ENCODE peak calls at places on chromosomes 6 and 20, in six cellular contexts. O is ovary, S is heart left ventricle, I is stomach, Y is adrenal gland, Z is prostate gland. F is an unnamed sample. For H3K9me3, the result is how much of the 10 kb centered on the place peaks cover.

GRCh38 chr6:6932341-6932740 is 175.4 kb upstream of the RREB1 start:
- DNase-seq in Z (no peak), O (no peak), S (no peak), Y (no peak), I (no peak), F (no peak)

GRCh38 chr6:38110407-38111025 is 291.0 kb downstream of the ZFAND3 start:
- DNase-seq in S (no peak), I (no peak), Y (no peak), Z (no peak), O (no peak), F (no peak)

GRCh38 chr6:64694356-64694755 is 1012.7 kb downstream of the EYS start:
- DNase-seq in S (no peak), I (no peak), O (no peak), Y (no peak), Z (no peak), F (no peak)

GRCh38 chr20:24660651-24661050 is 191.2 kb downstream of the SYNDIG1 start:
- DNase-seq in O (no peak), Z (no peak), I (no peak), S (no peak), Y (no peak), F (no peak)

GRCh38 chr6:43009124-43009523 is 4.6 kb downstream of the MEA1 start:
- DNase-seq in I (peak), S (no peak), Y (peak), O (no peak), Z (peak), F (no peak)

GRCh38 chr20:14214046-14214445 is 123.4 kb downstream of the FLRT3 start:
- DNase-seq in I (no peak), Y (no peak), S (no peak), O (no peak), Z (no peak), F (no peak)

GRCh38 chr20:15802020-15802419 is 771.2 kb downstream of the KIF16B start:
- DNase-seq in Z (no peak), S (no peak), Y (no peak), O (no peak), I (no peak), F (no peak)

GRCh38 chr6:137451926-137452325 is 42.3 kb downstream of the OLIG3 start:
- DNase-seq in S (no peak), Y (no peak), Z (no peak), I (no peak), O (no peak), F (no peak)

GRCh38 chr6:15207923-15208322 is 37.9 kb upstream of the JARID2 start:
- DNase-seq in Y (no peak), O (no peak), Z (no peak), I (no peak), S (no peak), F (no peak)

GRCh38 chr6:126302191-126302590 is 37.7 kb upstream of the CENPW start:
- DNase-seq in S (no peak), O (no peak), Y (no peak), Z (no peak), I (no peak), F (no peak)

GRCh38 chr6:151651639-151652038 is 155.8 kb upstream of the ESR1 start:
- DNase-seq in Y (no peak), Z (no peak), O (no peak), I (no peak), S (no peak), F (no peak)

GRCh38 chr6:152948150-152948768 is 34.6 kb downstream of the FBXO5 start:
- DNase-seq in O (no peak), S (no peak), Y (no peak), Z (no peak), I (no peak), F (no peak)

GRCh38 chr6:136920858-136921520 is 1.1 kb upstream of the SLC35D3 start:
- DNase-seq in I (no peak), S (no peak), O (no peak), Z (no peak), Y (no peak), F (no peak)

GRCh38 chr6:142568857-142569597 is 267.2 kb downstream of the ADGRG6 start:
- DNase-seq in S (no peak), O (no peak), I (no peak), Y (no peak), Z (no peak), F (no peak)

GRCh38 chr20:47262365-47263013 is 94.0 kb downstream of the ZMYND8 start:
- DNase-seq in S (no peak), Y (no peak), O (no peak), Z (no peak), I (no peak), F (no peak)

GRCh38 chr6:38696345-38696744 is 6.6 kb downstream of the GLO1 start:
- DNase-seq in Z (no peak), S (no peak), I (no peak), O (no peak), Y (no peak), F (no peak)

GRCh38 chr6:69835414-69836179 is 30.8 kb upstream of the COL19A1 start:
- DNase-seq in Y (peak), S (no peak), Z (peak), I (no peak), O (no peak), F (no peak)

GRCh38 chr6:144639654-144640053 is 354.5 kb downstream of the UTRN start:
- DNase-seq in Y (no peak), S (no peak), I (no peak), O (no peak), Z (no peak), F (no peak)

GRCh38 chr6:144635051-144635450 is 349.9 kb downstream of the UTRN start:
- DNase-seq in O (no peak), Z (no peak), S (no peak), I (no peak), Y (no peak), F (no peak)

GRCh38 chr6:144633886-144634285 is 348.8 kb downstream of the UTRN start:
- DNase-seq in Y (no peak), Z (no peak), O (no peak), S (no peak), I (no peak), F (no peak)

GRCh38 chr6:144634371-144634770 is 349.2 kb downstream of the UTRN start:
- DNase-seq in I (no peak), S (no peak), Y (no peak), Z (no peak), O (no peak), F (no peak)

DNA sequence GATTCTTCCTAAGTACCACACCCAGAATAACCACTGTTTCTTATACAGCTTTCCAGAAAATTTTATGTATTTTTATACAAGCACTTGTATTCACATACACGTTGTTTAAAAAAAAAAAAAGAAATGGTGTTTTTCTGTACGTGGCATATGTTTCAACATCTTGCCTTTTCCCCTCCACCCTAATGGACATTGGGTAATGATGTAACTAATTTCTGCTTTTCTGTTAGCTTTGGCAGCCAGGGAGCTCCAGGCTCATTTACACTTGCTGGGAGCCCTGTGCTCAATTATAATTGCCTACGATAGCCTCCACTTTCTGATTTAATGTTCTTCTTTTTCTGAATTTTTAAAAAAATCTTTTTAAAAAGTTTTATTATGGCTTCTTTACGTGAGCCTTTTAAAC is 352.4 kb downstream of the UTRN start:
- DNase-seq in I (no peak), S (no peak), Y (no peak), O (no peak), Z (no peak), F (no peak)
- H3K9me3 ChIP-seq in I (under half), S (under half), Y (under half), O (under half), Z (under half), F (under half)

GRCh38 chr20:23146857-23147256 is 60.7 kb upstream of the CD93 start:
- DNase-seq in Z (no peak), O (no peak), S (peak), I (no peak), Y (peak), F (no peak)
- TF ChIP-seq POLR2A in Z (no peak), O (no peak), S (no peak), I (no peak), Y (no peak), F (no peak)

DNA sequence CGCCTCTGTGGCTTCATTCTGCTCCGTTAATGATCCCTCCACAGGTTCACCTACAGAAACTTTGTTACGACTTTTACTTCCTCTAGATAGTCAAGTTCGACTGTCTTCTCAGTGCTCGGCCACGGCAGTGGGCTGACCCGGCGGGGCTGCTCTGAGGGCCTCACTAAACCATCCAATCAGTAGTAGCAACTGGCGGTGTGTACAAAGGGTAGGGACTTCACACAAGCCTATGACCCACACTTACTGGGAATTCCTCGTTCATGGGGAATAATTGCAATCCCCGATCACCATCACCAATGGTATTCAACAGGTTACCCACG is 1959.2 kb upstream of the DEFB115 start:
- DNase-seq in O (no peak), S (no peak), Y (no peak), Z (no peak), I (no peak), F (no peak)
- H3K9me3 ChIP-seq in O (under half), S (under half), Y (under half), Z (under half), I (half or more), F (under half)

DNA sequence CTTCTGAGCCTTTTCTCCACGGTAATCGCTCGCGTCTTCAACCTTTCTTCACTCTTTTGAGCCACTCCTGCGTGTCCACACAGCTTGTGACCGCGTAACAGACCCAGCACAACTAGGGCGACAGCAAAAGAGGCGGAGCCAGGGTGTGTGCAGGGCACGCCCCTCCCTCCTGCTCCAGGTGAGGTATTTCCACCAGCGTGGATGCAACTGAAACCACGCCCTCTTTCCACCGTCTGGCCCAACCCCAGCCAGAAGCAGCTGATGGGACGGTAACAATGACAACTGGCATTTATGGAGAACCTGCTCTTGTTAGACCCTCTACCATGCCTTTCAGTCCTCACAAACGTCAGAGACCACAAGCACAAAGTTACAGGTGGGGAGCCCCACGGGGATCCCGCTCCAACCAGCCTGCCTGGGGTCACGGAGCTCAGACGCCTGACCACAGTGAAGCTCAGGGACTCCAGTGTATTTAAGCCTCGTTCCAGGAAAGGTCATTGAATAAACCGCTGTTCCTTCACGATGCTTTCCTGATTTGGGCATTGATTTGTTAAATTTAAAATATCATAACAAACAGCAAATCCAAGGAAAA is 2.0 kb downstream of the PXDC1 start:
- DNase-seq in Z (peak), S (no peak), O (no peak), Y (no peak), I (peak), F (no peak)
- TF ChIP-seq POLR2A in Z (peak), S (no peak), O (no peak), Y (no peak), I (no peak), F (no peak)

DNA sequence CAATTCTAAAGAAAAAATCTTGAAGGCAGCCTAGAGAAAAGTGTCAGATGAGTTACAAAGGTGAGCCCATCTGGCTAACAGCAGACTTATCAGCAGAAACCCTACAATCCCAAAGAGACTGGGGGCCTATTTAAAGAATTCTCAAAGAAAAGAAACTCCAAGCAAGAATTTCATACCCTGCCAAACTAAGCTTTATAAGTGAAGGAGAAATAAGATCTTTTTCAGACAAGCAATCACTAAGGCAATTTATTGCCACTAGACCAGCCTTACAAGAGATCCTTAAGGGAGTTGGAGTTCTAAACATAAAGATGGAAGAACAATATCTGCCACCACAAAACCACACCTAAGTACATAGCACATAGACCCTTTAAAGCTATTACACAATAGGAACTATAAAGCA is 24.9 kb upstream of the DEFB126 start:
- DNase-seq in I (no peak), Y (no peak), Z (no peak), O (no peak), S (no peak), F (no peak)
- H3K9me3 ChIP-seq in I (under half), Y (under half), Z (under half), O (under half), S (under half), F (under half)

GRCh38 chr6:22636450-22636849 is 67.1 kb downstream of the HDGFL1 start:
- DNase-seq in I (no peak), S (no peak), Y (no peak), Z (no peak), O (no peak), F (no peak)
- TF ChIP-seq POLR2A in I (no peak), S (no peak), Y (no peak), Z (no peak), O (no peak), F (no peak)

F was measured in upper lobe of left lung.